ENCODE peak calls at places on chromosomes 7 and 10, in eight cellular contexts. One of them, this sample, is unnamed.
A peak's percentile ranks its signal among the peaks of the same experiment; 100 is the strongest.

GRCh38 chr7:80974396-80975358 is 55.8 kb upstream of the SEMA3C start:
- DNase-seq in prostate gland: no peak
- DNase-seq in endothelial cell of umbilical vein: no peak
- DNase-seq in stomach: no peak
- DNase-seq in sigmoid colon: no peak
- DNase-seq in transverse colon: no peak
- DNase-seq in Panc1: no peak
- DNase-seq in breast epithelium: no peak
- DNase-seq in this sample: no peak

GRCh38 chr10:48527691-48528212 is 77.1 kb downstream of the ARHGAP22 start:
- DNase-seq in stomach: peak; percentile 7
- DNase-seq in breast epithelium: no peak
- DNase-seq in endothelial cell of umbilical vein: no peak
- DNase-seq in prostate gland: no peak
- DNase-seq in transverse colon: no peak
- DNase-seq in sigmoid colon: no peak
- DNase-seq in Panc1: no peak
- DNase-seq in this sample: no peak

GRCh38 chr7:155299539-155300202 is 2.0 kb downstream of the INSIG1 start:
- DNase-seq in prostate gland: peak; percentile 42
- DNase-seq in endothelial cell of umbilical vein: no peak
- DNase-seq in sigmoid colon: no peak
- DNase-seq in breast epithelium: no peak
- DNase-seq in transverse colon: no peak
- DNase-seq in stomach: no peak
- DNase-seq in Panc1: no peak
- DNase-seq in this sample: no peak

GRCh38 chr7:52260046-52260665 is 775.3 kb upstream of the POM121L12 start:
- DNase-seq in sigmoid colon: no peak
- DNase-seq in stomach: peak; percentile 38
- DNase-seq in breast epithelium: no peak
- DNase-seq in transverse colon: no peak
- DNase-seq in endothelial cell of umbilical vein: no peak
- DNase-seq in Panc1: no peak
- DNase-seq in prostate gland: no peak
- DNase-seq in this sample: no peak

GRCh38 chr10:95406651-95407280 is 116.0 kb upstream of the PDLIM1 start:
- DNase-seq in prostate gland: peak; percentile 42
- DNase-seq in breast epithelium: peak; percentile 74
- DNase-seq in transverse colon: peak; percentile 74
- DNase-seq in Panc1: no peak
- DNase-seq in endothelial cell of umbilical vein: no peak
- DNase-seq in stomach: peak; percentile 95
- DNase-seq in sigmoid colon: peak; percentile 94
- DNase-seq in this sample: no peak

GRCh38 chr10:43263551-43264323 is 3.1 kb downstream of the RASGEF1A start:
- DNase-seq in stomach: peak; percentile 21
- DNase-seq in sigmoid colon: peak; percentile 58
- DNase-seq in endothelial cell of umbilical vein: no peak
- DNase-seq in Panc1: no peak
- DNase-seq in prostate gland: no peak
- DNase-seq in breast epithelium: peak; percentile 20
- DNase-seq in transverse colon: peak; percentile 5
- DNase-seq in this sample: peak; percentile 41

GRCh38 chr10:117078168-117078837 is 59.8 kb downstream of the VAX1 start:
- DNase-seq in stomach: no peak
- DNase-seq in Panc1: no peak
- DNase-seq in sigmoid colon: no peak
- DNase-seq in prostate gland: no peak
- DNase-seq in transverse colon: no peak
- DNase-seq in breast epithelium: no peak
- DNase-seq in endothelial cell of umbilical vein: no peak
- DNase-seq in this sample: no peak

GRCh38 chr7:138895700-138896099 is 85.5 kb downstream of the KIAA1549 start:
- DNase-seq in endothelial cell of umbilical vein: no peak
- DNase-seq in breast epithelium: no peak
- DNase-seq in prostate gland: no peak
- DNase-seq in sigmoid colon: no peak
- DNase-seq in transverse colon: no peak
- DNase-seq in Panc1: no peak
- DNase-seq in stomach: no peak
- DNase-seq in this sample: no peak

GRCh38 chr7:119620769-119621168 is 652.2 kb upstream of the KCND2 start:
- DNase-seq in sigmoid colon: no peak
- DNase-seq in breast epithelium: no peak
- DNase-seq in Panc1: no peak
- DNase-seq in stomach: no peak
- DNase-seq in transverse colon: no peak
- DNase-seq in endothelial cell of umbilical vein: no peak
- DNase-seq in prostate gland: no peak
- DNase-seq in this sample: no peak

GRCh38 chr7:131223151-131223550 is 104.5 kb upstream of the MKLN1 start:
- DNase-seq in endothelial cell of umbilical vein: no peak
- DNase-seq in Panc1: no peak
- DNase-seq in prostate gland: no peak
- DNase-seq in stomach: no peak
- DNase-seq in breast epithelium: no peak
- DNase-seq in sigmoid colon: no peak
- DNase-seq in transverse colon: no peak
- DNase-seq in this sample: no peak

GRCh38 chr7:3092468-3092867 is 48.8 kb upstream of the CARD11 start:
- DNase-seq in breast epithelium: peak; percentile 20
- DNase-seq in sigmoid colon: peak; percentile 71
- DNase-seq in stomach: no peak
- DNase-seq in Panc1: no peak
- DNase-seq in transverse colon: peak; percentile 46
- DNase-seq in endothelial cell of umbilical vein: no peak
- DNase-seq in prostate gland: no peak
- DNase-seq in this sample: peak; percentile 40

GRCh38 chr7:156474241-156474743 is 166.3 kb upstream of the RNF32 start:
- DNase-seq in breast epithelium: no peak
- DNase-seq in transverse colon: no peak
- DNase-seq in endothelial cell of umbilical vein: peak; percentile 20
- DNase-seq in prostate gland: no peak
- DNase-seq in stomach: no peak
- DNase-seq in sigmoid colon: no peak
- DNase-seq in Panc1: peak; percentile 55
- DNase-seq in this sample: no peak

GRCh38 chr10:71302874-71303568 is 16.0 kb upstream of the SLC29A3 start:
- DNase-seq in transverse colon: no peak
- DNase-seq in breast epithelium: no peak
- DNase-seq in stomach: no peak
- DNase-seq in prostate gland: no peak
- DNase-seq in sigmoid colon: no peak
- DNase-seq in endothelial cell of umbilical vein: peak; percentile 53
- DNase-seq in Panc1: peak; percentile 24
- DNase-seq in this sample: peak; percentile 53

GRCh38 chr10:69125554-69125953 is 1.6 kb downstream of the VPS26A start:
- DNase-seq in Panc1: no peak
- DNase-seq in endothelial cell of umbilical vein: no peak
- DNase-seq in breast epithelium: no peak
- DNase-seq in sigmoid colon: no peak
- DNase-seq in stomach: no peak
- DNase-seq in transverse colon: no peak
- DNase-seq in prostate gland: no peak
- DNase-seq in this sample: no peak

GRCh38 chr7:4797858-4798705 is 22.7 kb downstream of the AP5Z1 start:
- DNase-seq in sigmoid colon: no peak
- DNase-seq in stomach: peak; percentile 48
- DNase-seq in prostate gland: no peak
- DNase-seq in endothelial cell of umbilical vein: peak; percentile 30
- DNase-seq in Panc1: peak; percentile 38
- DNase-seq in transverse colon: peak; percentile 42
- DNase-seq in breast epithelium: no peak
- DNase-seq in this sample: peak; percentile 89

GRCh38 chr7:2802504-2803341 is 41.4 kb downstream of the GNA12 start:
- DNase-seq in prostate gland: peak; percentile 33
- DNase-seq in Panc1: peak; percentile 91
- DNase-seq in stomach: no peak
- DNase-seq in breast epithelium: no peak
- DNase-seq in endothelial cell of umbilical vein: peak; percentile 65
- DNase-seq in sigmoid colon: peak; percentile 58
- DNase-seq in transverse colon: no peak
- DNase-seq in this sample: no peak

DNA sequence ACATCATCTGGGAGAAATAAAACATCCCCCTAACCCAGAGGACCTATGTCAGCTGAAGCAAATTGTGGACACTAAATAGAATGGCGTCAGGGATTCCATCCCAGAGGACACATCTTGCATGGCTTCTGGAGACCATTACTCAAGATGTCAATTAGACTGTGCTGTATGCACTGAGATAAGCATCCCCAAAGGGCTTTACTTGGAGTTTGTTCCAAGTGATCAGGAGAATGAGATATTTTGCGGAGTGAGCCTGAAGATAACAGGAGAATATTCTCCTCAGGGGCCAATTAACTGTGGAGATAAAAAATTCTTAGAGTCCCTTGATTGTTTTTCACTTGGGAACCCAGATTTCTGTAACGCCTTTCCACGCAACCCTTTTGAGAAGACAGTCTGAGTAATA is 4.5 kb upstream of the OR2AE1 start:
- DNase-seq in stomach: no peak
- DNase-seq in transverse colon: no peak
- DNase-seq in breast epithelium: no peak
- DNase-seq in Panc1: no peak
- DNase-seq in prostate gland: no peak
- DNase-seq in endothelial cell of umbilical vein: no peak
- DNase-seq in sigmoid colon: no peak
- DNase-seq in this sample: no peak
- TF ChIP-seq POLR2AphosphoS5 in stomach: no peak
- TF ChIP-seq POLR2AphosphoS5 in transverse colon: no peak
- TF ChIP-seq POLR2AphosphoS5 in breast epithelium: no peak
- TF ChIP-seq POLR2AphosphoS5 in Panc1: no peak
- TF ChIP-seq POLR2AphosphoS5 in prostate gland: no peak
- TF ChIP-seq POLR2AphosphoS5 in endothelial cell of umbilical vein: no peak
- TF ChIP-seq POLR2AphosphoS5 in sigmoid colon: no peak
- TF ChIP-seq POLR2AphosphoS5 in this sample: no peak

DNA sequence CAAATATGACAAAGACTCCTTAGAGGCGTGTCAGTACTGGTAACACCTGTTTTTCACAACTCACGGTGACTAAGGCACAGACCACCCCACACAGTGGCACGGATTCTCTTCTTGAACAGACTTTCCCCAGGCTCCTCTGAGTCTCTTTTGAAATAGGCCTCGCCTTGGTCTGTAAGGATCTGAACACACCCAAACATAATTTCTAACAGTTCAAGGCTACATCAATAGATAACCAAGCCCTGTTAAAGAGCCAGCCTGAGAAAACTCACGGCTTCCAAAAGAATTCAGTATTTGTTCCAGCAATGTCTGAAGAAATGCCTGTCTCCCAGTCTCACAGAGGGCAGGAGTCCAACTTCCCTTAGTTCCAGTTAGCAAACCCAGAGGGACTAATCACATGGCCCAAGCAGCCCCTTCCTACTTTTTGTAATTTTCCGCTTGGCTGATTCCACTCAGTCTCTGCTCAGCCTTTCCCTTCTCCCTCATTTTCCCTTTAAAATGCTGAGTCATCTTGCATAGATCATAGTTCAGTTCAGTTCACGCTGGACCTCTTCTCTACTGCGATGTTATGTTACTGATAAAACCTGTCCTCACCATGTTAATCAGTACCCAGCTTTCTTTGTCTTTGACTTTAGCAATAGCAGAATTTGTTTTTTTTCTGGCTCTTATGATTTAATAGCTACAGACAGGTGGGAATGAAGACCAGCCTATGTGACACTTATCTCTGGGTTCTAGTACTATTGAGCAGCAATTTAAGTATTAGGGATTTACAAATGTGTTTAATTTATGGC is 22.6 kb upstream of the AKR1C3 start:
- DNase-seq in breast epithelium: peak; percentile 63
- DNase-seq in sigmoid colon: peak; percentile 91
- DNase-seq in stomach: peak; percentile 70
- DNase-seq in prostate gland: peak; percentile 44
- DNase-seq in transverse colon: peak; percentile 52
- DNase-seq in endothelial cell of umbilical vein: peak; percentile 78
- DNase-seq in Panc1: no peak
- DNase-seq in this sample: no peak
- TF ChIP-seq POLR2AphosphoS5 in breast epithelium: peak; percentile 68
- TF ChIP-seq POLR2AphosphoS5 in sigmoid colon: no peak
- TF ChIP-seq POLR2AphosphoS5 in stomach: peak; percentile 70
- TF ChIP-seq POLR2AphosphoS5 in prostate gland: peak; percentile 66
- TF ChIP-seq POLR2AphosphoS5 in transverse colon: peak; percentile 55
- TF ChIP-seq POLR2AphosphoS5 in endothelial cell of umbilical vein: no peak
- TF ChIP-seq POLR2AphosphoS5 in Panc1: no peak
- TF ChIP-seq POLR2AphosphoS5 in this sample: no peak

GRCh38 chr10:61125560-61126250 is 181.7 kb upstream of the RHOBTB1 start:
- DNase-seq in prostate gland: no peak
- DNase-seq in stomach: no peak
- DNase-seq in Panc1: no peak
- DNase-seq in sigmoid colon: no peak
- DNase-seq in transverse colon: no peak
- DNase-seq in breast epithelium: no peak
- DNase-seq in endothelial cell of umbilical vein: no peak
- DNase-seq in this sample: no peak
- TF ChIP-seq POLR2AphosphoS5 in prostate gland: no peak
- TF ChIP-seq POLR2AphosphoS5 in stomach: no peak
- TF ChIP-seq POLR2AphosphoS5 in Panc1: no peak
- TF ChIP-seq POLR2AphosphoS5 in sigmoid colon: no peak
- TF ChIP-seq POLR2AphosphoS5 in transverse colon: no peak
- TF ChIP-seq POLR2AphosphoS5 in breast epithelium: no peak
- TF ChIP-seq POLR2AphosphoS5 in endothelial cell of umbilical vein: no peak
- TF ChIP-seq POLR2AphosphoS5 in this sample: no peak

GRCh38 chr7:87961754-87962153 is 27.7 kb downstream of the ADAM22 start:
- DNase-seq in endothelial cell of umbilical vein: no peak
- DNase-seq in breast epithelium: no peak
- DNase-seq in prostate gland: no peak
- DNase-seq in transverse colon: no peak
- DNase-seq in Panc1: no peak
- DNase-seq in sigmoid colon: no peak
- DNase-seq in stomach: no peak
- DNase-seq in this sample: no peak

GRCh38 chr7:87960244-87960643 is 26.2 kb downstream of the ADAM22 start:
- DNase-seq in endothelial cell of umbilical vein: no peak
- DNase-seq in breast epithelium: no peak
- DNase-seq in transverse colon: no peak
- DNase-seq in Panc1: no peak
- DNase-seq in prostate gland: no peak
- DNase-seq in sigmoid colon: no peak
- DNase-seq in stomach: no peak
- DNase-seq in this sample: no peak

GRCh38 chr7:87959336-87959735 is 25.3 kb downstream of the ADAM22 start:
- DNase-seq in prostate gland: no peak
- DNase-seq in sigmoid colon: no peak
- DNase-seq in endothelial cell of umbilical vein: no peak
- DNase-seq in stomach: no peak
- DNase-seq in breast epithelium: no peak
- DNase-seq in Panc1: no peak
- DNase-seq in transverse colon: no peak
- DNase-seq in this sample: no peak
- TF ChIP-seq POLR2AphosphoS5 in prostate gland: no peak
- TF ChIP-seq POLR2AphosphoS5 in sigmoid colon: no peak
- TF ChIP-seq POLR2AphosphoS5 in endothelial cell of umbilical vein: no peak
- TF ChIP-seq POLR2AphosphoS5 in stomach: no peak
- TF ChIP-seq POLR2AphosphoS5 in breast epithelium: no peak
- TF ChIP-seq POLR2AphosphoS5 in Panc1: no peak
- TF ChIP-seq POLR2AphosphoS5 in transverse colon: no peak
- TF ChIP-seq POLR2AphosphoS5 in this sample: no peak

This sample was measured in GM12891.